ENCODE peak calls at places on chromosomes 12 and 14, in four cellular contexts. X is foreskin fibroblast, I is GOT3, W is IMR-90. E is an unnamed sample.

GRCh38 chr14:71139058-71139946 is 232.0 kb downstream of the PCNX1 start:
- DNase-seq in X (peak; percentile 75), W (peak; percentile 48), I (no peak), E (peak; percentile 26)

GRCh38 chr14:74705607-74706006 is 7.3 kb downstream of the AREL1 start:
- DNase-seq in I (no peak), W (no peak), X (no peak), E (no peak)

GRCh38 chr14:46686652-46687051 is 35.1 kb upstream of the RPL10L start:
- DNase-seq in X (no peak), I (no peak), W (no peak), E (no peak)

GRCh38 chr12:58930770-58931324 is 10.5 kb upstream of the LRIG3 start:
- DNase-seq in X (no peak), W (peak; percentile 51), I (no peak), E (no peak)

GRCh38 chr14:85535916-85536834 is 6.2 kb downstream of the FLRT2 start:
- DNase-seq in I (no peak), X (peak; percentile 79), W (peak; percentile 79), E (peak; percentile 53)

GRCh38 chr12:52687527-52688385 is 7.5 kb upstream of the KRT1 start:
- DNase-seq in X (no peak), W (no peak), I (no peak), E (no peak)

GRCh38 chr12:70918321-70918720 is 2.2 kb downstream of the PTPRR start:
- DNase-seq in W (no peak), I (no peak), X (no peak), E (no peak)

GRCh38 chr14:48536318-48536717 is 860.9 kb upstream of the MDGA2 start:
- DNase-seq in W (no peak), I (no peak), X (no peak), E (no peak)

GRCh38 chr14:76760331-76761197 is 704 bp upstream of the VASH1 start:
- DNase-seq in X (no peak), I (no peak), W (no peak), E (no peak)

GRCh38 chr14:68598621-68599447 is 194.0 kb downstream of the ZFP36L1 start:
- DNase-seq in W (peak; percentile 97), X (peak; percentile 90), I (no peak), E (peak; percentile 96)

GRCh38 chr14:51616256-51616655 is 35.5 kb upstream of the FRMD6 start:
- DNase-seq in I (no peak), W (peak; percentile 42), X (no peak), E (no peak)

GRCh38 chr12:42162940-42163339 is 18.3 kb upstream of the GXYLT1 start:
- DNase-seq in X (no peak), I (no peak), W (no peak), E (no peak)